ENCODE peak calls at places on chromosome 4, in six cellular contexts. K is Peyer's patch, J is WERI-Rb-1, U is OCI-LY7, E is astrocyte of the spinal cord, D is AG04449. H is an unnamed sample.
A peak's percentile ranks its signal among the peaks of the same experiment; 100 is the strongest.

GRCh38 chr4:7733801-7734650 is 205.6 kb downstream of the AFAP1 start:
- DNase-seq in E (no peak), U (no peak), J (no peak), K (no peak), D (no peak), H (no peak)

GRCh38 chr4:15868816-15869413 is 69.6 kb downstream of the FGFBP1 start:
- DNase-seq in E (no peak), K (no peak), U (no peak), J (no peak), D (no peak), H (no peak)

GRCh38 chr4:142845293-142846070 is 619 bp downstream of the INPP4B start:
- DNase-seq in J (peak; percentile 42), U (no peak), D (no peak), E (peak; percentile 22), K (peak; percentile 57), H (no peak)

GRCh38 chr4:48483777-48484493 is 792 bp downstream of the SLC10A4 start:
- DNase-seq in J (no peak), U (no peak), D (no peak), K (no peak), E (no peak), H (no peak)

GRCh38 chr4:16676247-16676646 is 222.2 kb downstream of the LDB2 start:
- DNase-seq in D (no peak), U (no peak), K (no peak), J (no peak), E (no peak), H (no peak)

GRCh38 chr4:153209410-153209809 is 5.2 kb downstream of the TRIM2 start:
- DNase-seq in D (no peak), E (no peak), U (no peak), J (no peak), K (no peak), H (no peak)

GRCh38 chr4:126604273-126604867 is 1028.4 kb upstream of the INTU start:
- DNase-seq in D (no peak), E (peak; percentile 65), K (no peak), U (peak; percentile 19), J (peak; percentile 40), H (no peak)

GRCh38 chr4:22593933-22594332 is 78.1 kb upstream of the ADGRA3 start:
- DNase-seq in E (no peak), K (no peak), U (no peak), D (no peak), J (no peak), H (no peak)

GRCh38 chr4:85368932-85369331 is 106.0 kb upstream of the ARHGAP24 start:
- DNase-seq in J (no peak), U (no peak), D (no peak), K (no peak), E (no peak), H (no peak)

GRCh38 chr4:41538017-41538733 is at the start of gene LIMCH1:
- DNase-seq in U (no peak), D (no peak), K (no peak), E (no peak), J (no peak), H (no peak)

GRCh38 chr4:53431052-53431451 is 53.6 kb downstream of the FIP1L1 start:
- DNase-seq in E (no peak), J (no peak), U (no peak), D (no peak), K (no peak), H (no peak)

GRCh38 chr4:168309781-168310180 is 8.8 kb downstream of the DDX60 start:
- DNase-seq in U (no peak), J (no peak), E (no peak), K (no peak), D (no peak), H (no peak)

GRCh38 chr4:88246600-88246999 is 37.8 kb downstream of the PPM1K start:
- DNase-seq in K (no peak), J (no peak), E (no peak), U (no peak), D (no peak), H (no peak)

GRCh38 chr4:84277923-84278322 is 221.2 kb downstream of the NKX6-1 start:
- DNase-seq in U (no peak), K (no peak), J (no peak), E (no peak), D (no peak), H (no peak)

GRCh38 chr4:84279678-84280077 is 219.4 kb downstream of the NKX6-1 start:
- DNase-seq in D (no peak), K (no peak), J (no peak), E (no peak), U (no peak), H (peak; percentile 26)
- H3K4me3 ChIP-seq in D (no peak overlapping the region), K (no peak overlapping the region), J (no peak overlapping the region), E (no peak overlapping the region), U (no peak overlapping the region), H (no peak overlapping the region)

GRCh38 chr4:6529021-6529420 is 46.0 kb upstream of the MAN2B2 start:
- DNase-seq in J (peak; percentile 87), K (no peak), E (no peak), D (no peak), U (no peak), H (no peak)

GRCh38 chr4:6527683-6528595 is 47.0 kb upstream of the MAN2B2 start:
- DNase-seq in D (no peak), U (no peak), K (no peak), J (no peak), E (no peak), H (no peak)

GRCh38 chr4:6526696-6527095 is 48.3 kb upstream of the MAN2B2 start:
- DNase-seq in J (no peak), D (no peak), K (no peak), U (no peak), E (no peak), H (no peak)

GRCh38 chr4:6526171-6526570 is 48.8 kb upstream of the MAN2B2 start:
- DNase-seq in D (no peak), J (no peak), K (no peak), U (no peak), E (no peak), H (no peak)

GRCh38 chr4:6527259-6527658 is 47.7 kb upstream of the MAN2B2 start:
- DNase-seq in K (no peak), D (no peak), E (no peak), J (no peak), U (no peak), H (no peak)
- TF ChIP-seq CTCF in K (no peak), D (no peak), E (no peak), J (no peak), U (no peak), H (no peak)

GRCh38 chr4:27048350-27049100 is 187.9 kb downstream of the STIM2 start:
- DNase-seq in D (no peak), K (no peak), J (no peak), E (peak; percentile 49), U (peak; percentile 56), H (no peak)
- H3K4me3 ChIP-seq in D (peak overlapping the region; percentile 48), K (no peak overlapping the region), J (peak overlapping the region; percentile 51), E (peak overlapping the region; percentile 29), U (peak overlapping the region; percentile 44), H (peak overlapping the region; percentile 46)

DNA sequence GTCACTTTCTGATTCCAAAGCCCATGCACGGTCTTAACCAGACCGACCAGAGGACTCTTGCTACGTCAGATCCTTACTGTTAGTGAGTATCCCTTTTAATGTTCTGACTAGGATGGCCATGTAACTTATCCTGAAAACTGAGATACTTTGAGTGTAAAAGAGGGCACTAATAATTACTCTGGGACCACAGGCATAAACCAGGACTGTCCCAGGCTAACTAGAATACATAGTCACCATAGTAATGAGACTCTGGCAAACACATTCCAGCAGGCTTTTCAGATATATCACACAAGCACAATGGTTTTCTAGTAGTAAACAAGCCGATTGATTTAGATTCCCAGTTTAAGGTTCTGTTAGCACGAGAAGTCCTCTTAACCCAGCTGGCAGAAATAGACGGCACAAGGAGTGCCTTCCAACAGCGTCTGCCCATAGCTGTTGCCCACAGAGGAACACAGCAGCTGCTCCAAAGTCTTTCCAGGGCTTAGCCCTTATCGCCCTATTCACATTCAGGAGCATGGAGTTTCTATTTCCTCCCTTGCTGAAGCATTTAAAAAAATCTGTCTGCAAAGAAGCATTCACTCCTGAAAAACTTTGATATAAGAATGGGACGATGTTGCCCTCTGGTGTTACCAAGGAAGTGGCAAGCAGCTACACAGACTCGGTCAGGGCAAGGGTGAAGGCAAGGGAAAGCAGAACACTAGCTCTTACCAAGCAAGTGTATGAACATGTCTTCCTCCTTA is 92.4 kb downstream of the CXCL13 start:
- DNase-seq in J (peak; percentile 19), D (peak; percentile 24), E (peak; percentile 85), U (peak; percentile 31), K (peak; percentile 53), H (peak; percentile 39)
- TF ChIP-seq CTCF in J (peak; percentile 43), D (peak; percentile 56), E (peak; percentile 78), U (peak; percentile 61), K (no peak), H (peak; percentile 75)

DNA sequence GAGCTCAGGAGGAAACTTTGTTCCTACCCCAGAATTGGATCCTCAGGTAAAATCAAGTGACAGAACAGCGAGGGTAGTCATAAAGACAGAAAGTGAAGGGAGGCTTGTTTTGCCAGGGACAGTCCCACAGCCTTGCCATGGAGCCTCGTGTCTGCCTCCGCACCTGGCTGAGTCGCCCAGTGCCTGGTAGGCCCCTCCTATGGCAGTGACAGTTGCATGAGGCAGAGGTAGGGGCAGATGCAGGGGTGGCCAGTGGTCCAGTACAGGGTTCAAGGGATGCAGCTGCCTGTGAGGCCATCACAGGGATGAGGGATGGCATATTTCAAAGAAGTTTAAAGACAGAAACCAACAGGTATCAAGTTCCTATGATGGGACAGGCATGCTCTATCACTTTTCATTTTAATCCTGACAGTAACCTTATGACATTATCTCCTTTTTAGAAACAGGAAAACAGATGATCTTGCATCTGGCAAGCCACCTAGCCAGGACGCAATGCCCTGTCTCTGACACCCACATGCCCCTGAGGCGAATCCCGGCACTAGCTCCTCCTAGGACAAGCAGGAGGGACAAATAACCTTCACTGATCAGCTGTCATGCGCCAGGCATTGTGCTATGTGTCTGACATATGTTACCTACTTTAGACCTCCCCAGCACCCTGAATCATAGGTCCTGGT is 127.4 kb upstream of the ENPP6 start:
- DNase-seq in J (no peak), D (no peak), U (no peak), K (no peak), E (no peak), H (no peak)
- H3K4me3 ChIP-seq in J (no peak overlapping the region), D (no peak overlapping the region), U (no peak overlapping the region), K (no peak overlapping the region), E (no peak overlapping the region), H (no peak overlapping the region)

DNA sequence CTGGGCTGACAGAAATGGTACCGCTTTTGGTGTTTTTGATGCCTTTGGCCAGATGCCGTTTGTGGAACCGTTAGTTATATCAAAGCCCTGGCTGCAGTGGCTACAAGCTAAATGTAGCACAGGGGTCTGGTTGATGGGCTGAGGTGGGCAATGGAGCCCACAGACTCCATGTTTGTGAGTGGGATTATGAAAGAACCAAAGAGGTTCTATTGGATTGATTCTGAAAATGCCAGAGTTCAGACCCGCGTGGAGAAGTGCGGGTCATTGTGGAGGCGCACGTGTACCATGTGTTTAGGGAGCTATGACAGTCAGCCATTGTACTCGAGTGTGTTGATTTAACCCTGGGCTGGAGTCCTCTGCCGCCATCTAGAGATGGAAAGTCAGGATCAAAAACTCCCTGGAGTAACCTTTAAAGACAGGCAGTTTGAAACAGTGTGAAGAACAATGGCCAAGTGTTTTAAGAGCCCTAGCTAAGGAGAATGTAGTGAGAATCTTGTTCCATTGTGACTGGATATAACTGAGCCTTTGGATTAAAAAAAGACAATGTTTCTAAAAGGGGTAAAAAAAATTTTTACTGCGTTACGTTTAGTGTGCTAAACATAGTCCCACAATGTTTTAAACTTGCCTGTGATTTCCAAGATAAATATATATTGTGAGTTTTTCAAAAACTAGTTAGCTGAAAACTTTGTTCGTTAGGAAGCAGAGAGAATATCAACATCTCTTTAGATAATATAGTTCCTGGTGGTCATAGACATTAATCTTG is 12.7 kb downstream of the ART3 start:
- DNase-seq in K (peak; percentile 49), J (peak; percentile 73), U (no peak), D (no peak), E (peak; percentile 53), H (peak; percentile 20)
- TF ChIP-seq CTCF in K (no peak), J (peak; percentile 74), U (peak; percentile 59), D (peak; percentile 54), E (peak; percentile 66), H (peak; percentile 76)

H was measured in epithelial cell of proximal tubule.